ENCODE peak calls at places on chromosomes 1 and 21, in eight cellular contexts. O, X, U, D, B, S, C and V are unnamed samples.

GRCh38 chr1:169497317-169497716 is 11.6 kb upstream of the SLC19A2 start:
- DNase-seq in S (no peak), X (no peak), U (no peak), D (no peak), B (no peak), O (no peak), C (no peak), V (no peak)

GRCh38 chr1:115275216-115275615 is 62.8 kb downstream of the NGF start:
- DNase-seq in O (peak), S (no peak), X (no peak), D (no peak), C (no peak), U (no peak), B (no peak), V (no peak)

GRCh38 chr1:217063065-217063908 is 340.1 kb upstream of the ESRRG start:
- DNase-seq in O (no peak), U (no peak), D (no peak), B (no peak), S (no peak), C (no peak), X (no peak), V (no peak)

GRCh38 chr1:36161656-36162531 is 5.9 kb downstream of the MAP7D1 start:
- DNase-seq in O (peak), U (peak), C (peak), X (peak), S (peak), D (no peak), B (peak), V (peak)

GRCh38 chr1:65440915-65441314 is 20.4 kb downstream of the LEPR start:
- DNase-seq in U (no peak), B (no peak), S (no peak), X (no peak), D (no peak), C (no peak), O (peak), V (no peak)

GRCh38 chr21:40512590-40512989 is 334.4 kb downstream of the DSCAM start:
- DNase-seq in X (peak), S (no peak), B (peak), O (no peak), D (no peak), U (no peak), C (no peak), V (no peak)

GRCh38 chr1:27528701-27529637 is 39.0 kb upstream of the WASF2 start:
- DNase-seq in U (no peak), X (no peak), D (peak), C (peak), O (peak), S (no peak), B (peak), V (no peak)

GRCh38 chr1:112935474-112936289 is 20.3 kb downstream of the SLC16A1 start:
- DNase-seq in O (peak), X (no peak), B (no peak), D (no peak), U (no peak), C (peak), S (no peak), V (no peak)

GRCh38 chr1:234933475-234933874 is 195.2 kb downstream of the TOMM20 start:
- DNase-seq in D (no peak), O (peak), S (no peak), U (no peak), B (no peak), X (peak), C (peak), V (no peak)

GRCh38 chr1:232813757-232814156 is 8.5 kb downstream of the MAP10 start:
- DNase-seq in S (no peak), B (no peak), O (no peak), X (no peak), U (no peak), D (no peak), C (no peak), V (no peak)

GRCh38 chr1:92832537-92833160 is 809 bp downstream of the RPL5 start:
- DNase-seq in O (no peak), C (no peak), U (no peak), B (no peak), X (no peak), D (no peak), S (no peak), V (no peak)

GRCh38 chr1:145999321-146000024 is 3.1 kb upstream of the TXNIP start:
- DNase-seq in U (peak), B (no peak), O (no peak), X (no peak), C (no peak), S (peak), D (peak), V (no peak)

GRCh38 chr1:98210563-98210962 is 289.7 kb upstream of the DPYD start:
- DNase-seq in X (no peak), D (no peak), S (no peak), C (no peak), B (no peak), U (no peak), O (no peak), V (no peak)

GRCh38 chr1:19074902-19075721 is 118.6 kb upstream of the IFFO2 start:
- DNase-seq in S (no peak), C (peak), D (peak), X (no peak), O (no peak), U (no peak), B (no peak), V (peak)

GRCh38 chr21:35050348-35051286 is 1.5 kb upstream of the RUNX1 start:
- DNase-seq in U (peak), C (peak), D (no peak), B (no peak), O (peak), X (no peak), S (no peak), V (no peak)

GRCh38 chr1:182279724-182280506 is 111.7 kb downstream of the GLUL start:
- DNase-seq in C (no peak), O (no peak), X (no peak), D (no peak), S (no peak), B (peak), U (no peak), V (no peak)

GRCh38 chr21:36966846-36967657 is 583 bp upstream of the HLCS start:
- DNase-seq in C (no peak), D (no peak), U (no peak), B (peak), O (peak), S (no peak), X (no peak), V (no peak)

GRCh38 chr1:147892216-147892615 is 10.4 kb upstream of the GJA8 start:
- DNase-seq in C (no peak), S (peak), U (no peak), B (peak), O (no peak), D (no peak), X (no peak), V (no peak)

GRCh38 chr1:226688056-226688748 is 50.9 kb downstream of the ITPKB start:
- DNase-seq in X (no peak), U (no peak), O (no peak), S (no peak), C (no peak), B (no peak), D (peak), V (no peak)

GRCh38 chr1:198272492-198272891 is 115.7 kb downstream of the NEK7 start:
- DNase-seq in O (peak), S (no peak), X (no peak), C (no peak), D (no peak), U (no peak), B (no peak), V (no peak)

GRCh38 chr1:2300004-2300771 is 72.1 kb downstream of the SKI start:
- DNase-seq in C (no peak), U (peak), D (no peak), X (peak), O (no peak), S (peak), B (no peak), V (no peak)

GRCh38 chr1:31335007-31335406 is 37.9 kb downstream of the FABP3 start:
- DNase-seq in D (no peak), U (peak), B (peak), S (peak), X (no peak), O (peak), C (peak), V (no peak)

GRCh38 chr1:71650126-71650525 is 569.3 kb upstream of the ZRANB2 start:
- DNase-seq in O (no peak), D (no peak), U (no peak), S (no peak), C (no peak), X (no peak), B (no peak), V (no peak)

GRCh38 chr1:167465751-167466150 is 52.6 kb downstream of the CD247 start:
- DNase-seq in S (no peak), U (no peak), X (no peak), D (no peak), B (no peak), O (no peak), C (no peak), V (no peak)

GRCh38 chr1:86507935-86508582 is 38.8 kb upstream of the CLCA4 start:
- DNase-seq in C (no peak), X (no peak), U (peak), O (peak), S (peak), B (peak), D (peak), V (no peak)

GRCh38 chr1:38502772-38503171 is 356.8 kb downstream of the RRAGC start:
- DNase-seq in C (no peak), S (no peak), D (no peak), B (peak), O (no peak), U (peak), X (no peak), V (no peak)

GRCh38 chr21:16082038-16082816 is 352.4 kb downstream of the USP25 start:
- DNase-seq in X (no peak), O (peak), U (no peak), C (no peak), S (no peak), B (no peak), D (no peak), V (no peak)

GRCh38 chr1:204359474-204360255 is at the start of gene PLEKHA6:
- DNase-seq in U (no peak), X (peak), S (no peak), B (no peak), C (no peak), O (peak), D (peak), V (no peak)

GRCh38 chr21:34336245-34336644 is 27.6 kb upstream of the KCNE2 start:
- DNase-seq in D (no peak), X (no peak), U (no peak), C (no peak), B (no peak), S (no peak), O (no peak), V (no peak)

GRCh38 chr1:2393471-2393877 is 1.8 kb downstream of the RER1 start:
- DNase-seq in B (no peak), O (no peak), U (no peak), D (no peak), X (no peak), C (no peak), S (no peak), V (no peak)

GRCh38 chr1:41833519-41834000 is 85.2 kb downstream of the HIVEP3 start:
- DNase-seq in C (no peak), X (no peak), B (peak), D (no peak), O (no peak), U (no peak), S (no peak), V (no peak)

GRCh38 chr21:44574457-44575306 is 1.2 kb downstream of the KRTAP10-4 start:
- DNase-seq in U (no peak), X (no peak), D (no peak), C (no peak), O (no peak), B (peak), S (no peak), V (peak)